ENCODE peak calls at places on chromosomes 13 and 19, in nine cellular contexts. W is A549; D is activated CD4-positive, alpha-beta T cell treated with anti-CD3 and anti-CD28 coated beads for 4 hours; L is NCI-H774; V is endothelial cell; O is Right ventricle myocardium superior; C is AG04450; S is lower leg skin; B is heart right ventricle. Q is an unnamed sample.

GRCh38 chr19:33404506-33404905 is 31.0 kb downstream of the CEBPG start:
- DNase-seq in W (no peak), D (no peak), L (no peak), V (no peak), O (peak), C (no peak), S (no peak), B (no peak), Q (no peak)

GRCh38 chr19:44750713-44751112 is 2.2 kb downstream of the BCL3 start:
- DNase-seq in W (peak), D (no peak), L (no peak), V (no peak), O (no peak), C (no peak), S (no peak), B (no peak), Q (no peak)

GRCh38 chr13:99796175-99796819 is 175.3 kb downstream of the ZIC5 start:
- DNase-seq in W (peak), D (no peak), L (no peak), V (peak), O (no peak), C (peak), S (no peak), B (no peak), Q (no peak)

GRCh38 chr19:3351702-3352447 is 14.5 kb upstream of the NFIC start:
- DNase-seq in W (no peak), D (no peak), L (no peak), V (no peak), O (no peak), C (no peak), S (no peak), B (no peak), Q (no peak)

GRCh38 chr19:58009666-58010301 is 7.2 kb upstream of the ZNF606 start:
- DNase-seq in W (peak), D (peak), L (no peak), V (no peak), O (peak), C (peak), S (peak), B (peak), Q (peak)

GRCh38 chr13:33087091-33087490 is 70.9 kb downstream of the KL start:
- DNase-seq in W (no peak), D (no peak), L (no peak), V (no peak), O (no peak), C (no peak), S (no peak), B (no peak), Q (no peak)

GRCh38 chr19:1531587-1531986 is 7.7 kb downstream of the PLK5 start:
- DNase-seq in W (no peak), D (no peak), L (no peak), V (no peak), O (no peak), C (no peak), S (no peak), B (no peak), Q (no peak)

GRCh38 chr13:76764429-76764828 is 121.8 kb downstream of the KCTD12 start:
- DNase-seq in W (no peak), D (no peak), L (no peak), V (no peak), O (peak), C (no peak), S (peak), B (peak), Q (peak)

GRCh38 chr13:51844862-51845573 is at the start of gene TMEM272:
- DNase-seq in W (peak), D (peak), L (no peak), V (peak), O (peak), C (no peak), S (no peak), B (peak), Q (peak)

GRCh38 chr13:35744144-35744543 is 267.7 kb upstream of the MAB21L1 start:
- DNase-seq in W (no peak), D (no peak), L (no peak), V (no peak), O (no peak), C (no peak), S (no peak), B (no peak), Q (no peak)

GRCh38 chr19:6103217-6103644 is 7.1 kb downstream of the RFX2 start:
- DNase-seq in W (no peak), D (no peak), L (no peak), V (no peak), O (peak), C (peak), S (peak), B (peak), Q (peak)